ENCODE peak calls at places on chromosome 18, in four cellular contexts. T is A549, K is HepG2, R is H1. C is an unnamed sample.

GRCh38 chr18:61096231-61096630 is 237.0 kb upstream of the CDH20 start:
- DNase-seq in K (no peak), T (no peak), R (no peak), C (no peak)

GRCh38 chr18:48800877-48801727 is 149.7 kb downstream of the SMAD7 start:
- DNase-seq in R (no peak), K (no peak), T (no peak), C (no peak)

GRCh38 chr18:8506251-8507049 is 102.8 kb upstream of the RAB12 start:
- DNase-seq in R (no peak), K (no peak), T (no peak), C (no peak)

GRCh38 chr18:5064846-5065245 is 132.2 kb downstream of the AKAIN1 start:
- DNase-seq in T (no peak), K (no peak), R (no peak), C (no peak)

GRCh38 chr18:25133879-25134278 is 218.1 kb downstream of the ZNF521 start:
- DNase-seq in T (no peak), R (no peak), K (no peak), C (no peak)

GRCh38 chr18:50330176-50330575 is 42.7 kb upstream of the CXXC1 start:
- DNase-seq in K (no peak), T (no peak), R (no peak), C (no peak)

GRCh38 chr18:55483472-55483871 is 104.5 kb downstream of the TCF4 start:
- DNase-seq in K (no peak), R (no peak), T (no peak), C (no peak)

GRCh38 chr18:69400976-69401474 is 337 bp downstream of the DOK6 start:
- DNase-seq in T (peak), R (no peak), K (no peak), C (no peak)

GRCh38 chr18:48819276-48819675 is 131.5 kb downstream of the SMAD7 start:
- DNase-seq in R (no peak), K (no peak), T (no peak), C (no peak)

GRCh38 chr18:74766233-74766632 is 168.6 kb downstream of the ZNF407 start:
- DNase-seq in K (no peak), R (no peak), T (no peak), C (no peak)

GRCh38 chr18:62566199-62566598 is 43.4 kb downstream of the ZCCHC2 start:
- DNase-seq in K (peak), T (peak), R (peak), C (no peak)

GRCh38 chr18:46560671-46561045 is 96.4 kb downstream of the LOXHD1 start:
- DNase-seq in R (no peak), T (no peak), K (no peak), C (no peak)

GRCh38 chr18:13810950-13811485 is 12.9 kb upstream of the MC5R start:
- DNase-seq in K (no peak), T (no peak), R (no peak), C (no peak)
- TF ChIP-seq PHF8 in K (no peak), T (no peak), R (no peak), C (no peak)

GRCh38 chr18:77044866-77045664 is 87.5 kb downstream of the MBP start:
- DNase-seq in K (no peak), R (no peak), T (no peak), C (no peak)
- TF ChIP-seq PHF8 in K (no peak), R (no peak), T (no peak), C (no peak)

DNA sequence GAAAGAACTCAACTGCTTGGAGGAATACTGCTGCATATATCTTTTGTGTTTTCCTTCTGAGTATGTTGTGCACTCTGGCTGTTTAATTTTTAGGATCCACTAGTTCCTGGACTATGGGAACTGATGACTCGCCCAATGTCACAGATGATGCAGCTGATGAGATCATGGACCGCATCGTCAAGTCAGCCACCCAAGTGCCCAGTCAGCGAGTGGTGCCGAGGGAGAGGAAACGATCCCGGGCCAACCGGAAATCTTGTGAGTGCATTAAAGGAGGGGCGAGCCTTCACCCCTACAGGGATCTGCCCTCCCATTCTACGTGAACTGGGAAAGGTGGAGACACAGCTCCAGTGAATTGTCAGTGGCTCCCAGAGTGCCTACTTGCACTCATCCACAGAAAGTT is 59.6 kb downstream of the TPGS2 start:
- DNase-seq in T (no peak), K (no peak), R (no peak), C (no peak)
- TF ChIP-seq PHF8 in T (no peak), K (no peak), R (no peak), C (no peak)

GRCh38 chr18:65425366-65425765 is 325.4 kb upstream of the CDH7 start:
- DNase-seq in R (no peak), K (no peak), T (no peak), C (no peak)

DNA sequence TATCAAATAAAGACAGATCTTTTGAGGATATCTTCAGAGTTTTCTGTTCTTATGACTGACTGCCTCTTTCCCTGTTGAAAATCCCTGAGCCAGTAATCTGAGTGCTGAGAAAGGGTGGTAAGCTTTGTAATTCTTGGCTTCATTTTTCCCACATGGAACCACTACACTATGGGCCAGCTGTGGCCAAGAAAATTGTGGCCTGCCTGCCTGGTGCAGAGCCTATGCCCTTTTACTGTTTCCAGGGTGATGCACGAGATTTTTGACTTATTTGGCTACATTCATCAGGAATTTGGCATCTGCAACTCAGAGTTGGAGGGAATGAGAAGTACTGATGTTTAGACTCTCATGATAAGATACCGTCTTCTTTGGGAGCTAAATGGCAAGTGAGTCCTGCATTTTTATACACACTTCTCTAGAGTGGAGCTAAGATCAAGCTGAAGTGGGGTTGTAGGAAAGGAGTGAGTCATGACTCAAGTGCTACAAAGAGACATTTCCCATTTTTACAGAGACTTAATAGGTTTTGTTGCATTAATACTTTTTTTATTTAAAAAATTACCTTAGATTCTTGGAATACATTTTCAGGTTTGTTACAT is 328.2 kb upstream of the CDH7 start:
- DNase-seq in R (no peak), K (no peak), T (no peak), C (no peak)
- TF ChIP-seq PHF8 in R (no peak), K (no peak), T (no peak), C (no peak)

GRCh38 chr18:23737578-23737977 is 48.3 kb downstream of the LAMA3 start:
- DNase-seq in K (no peak), T (no peak), R (no peak), C (no peak)

GRCh38 chr18:23732439-23732838 is 43.2 kb downstream of the LAMA3 start:
- DNase-seq in R (no peak), K (no peak), T (no peak), C (no peak)

GRCh38 chr18:23733895-23734294 is 44.6 kb downstream of the LAMA3 start:
- DNase-seq in R (no peak), K (no peak), T (no peak), C (no peak)

GRCh38 chr18:23738151-23738550 is 48.9 kb downstream of the LAMA3 start:
- DNase-seq in R (no peak), T (no peak), K (no peak), C (no peak)

DNA sequence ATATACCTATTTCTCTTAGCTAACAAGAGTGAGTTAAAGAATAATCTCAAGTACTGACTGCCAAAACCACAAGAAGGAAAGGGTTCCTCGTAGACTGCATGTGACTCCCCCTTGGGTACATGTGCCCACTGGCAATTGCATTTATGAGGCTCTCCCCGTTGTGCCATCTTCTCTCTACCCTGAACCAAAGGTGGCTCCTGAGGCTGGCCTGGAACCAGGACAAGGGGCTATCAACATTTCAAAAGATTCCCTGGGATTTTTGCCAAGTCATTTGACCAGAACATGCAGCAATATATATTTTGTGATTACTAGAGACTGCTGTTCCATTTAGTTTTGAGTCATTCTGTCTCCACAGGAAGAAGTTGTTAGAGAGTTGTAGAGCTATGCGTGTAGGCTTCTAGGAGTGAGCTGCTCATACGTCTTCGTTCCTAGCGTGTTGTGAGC is 45.8 kb downstream of the LAMA3 start:
- DNase-seq in T (no peak), R (no peak), K (no peak), C (no peak)
- TF ChIP-seq PHF8 in T (no peak), R (no peak), K (no peak), C (no peak)

GRCh38 chr18:1483386-1483785 is 578.7 kb downstream of the ADCYAP1 start:
- DNase-seq in T (no peak), K (no peak), R (no peak), C (no peak)
- TF ChIP-seq PHF8 in T (no peak), K (no peak), R (no peak), C (no peak)

GRCh38 chr18:23828426-23828825 is 139.2 kb downstream of the LAMA3 start:
- DNase-seq in T (peak), R (no peak), K (peak), C (peak)
- TF ChIP-seq PHF8 in T (no peak), R (no peak), K (no peak), C (no peak)

GRCh38 chr18:37182340-37183135 is 353.6 kb downstream of the KIAA1328 start:
- DNase-seq in K (no peak), R (no peak), T (no peak), C (no peak)

GRCh38 chr18:37176307-37176934 is 347.5 kb downstream of the KIAA1328 start:
- DNase-seq in K (no peak), R (no peak), T (no peak), C (no peak)

GRCh38 chr18:37180086-37180485 is 351.2 kb downstream of the KIAA1328 start:
- DNase-seq in K (no peak), R (no peak), T (no peak), C (no peak)

GRCh38 chr18:37175727-37176126 is 346.8 kb downstream of the KIAA1328 start:
- DNase-seq in R (no peak), K (no peak), T (no peak), C (no peak)

GRCh38 chr18:37179384-37179783 is 350.5 kb downstream of the KIAA1328 start:
- DNase-seq in R (no peak), T (no peak), K (no peak), C (no peak)
- TF ChIP-seq PHF8 in R (no peak), T (no peak), K (no peak), C (no peak)

DNA sequence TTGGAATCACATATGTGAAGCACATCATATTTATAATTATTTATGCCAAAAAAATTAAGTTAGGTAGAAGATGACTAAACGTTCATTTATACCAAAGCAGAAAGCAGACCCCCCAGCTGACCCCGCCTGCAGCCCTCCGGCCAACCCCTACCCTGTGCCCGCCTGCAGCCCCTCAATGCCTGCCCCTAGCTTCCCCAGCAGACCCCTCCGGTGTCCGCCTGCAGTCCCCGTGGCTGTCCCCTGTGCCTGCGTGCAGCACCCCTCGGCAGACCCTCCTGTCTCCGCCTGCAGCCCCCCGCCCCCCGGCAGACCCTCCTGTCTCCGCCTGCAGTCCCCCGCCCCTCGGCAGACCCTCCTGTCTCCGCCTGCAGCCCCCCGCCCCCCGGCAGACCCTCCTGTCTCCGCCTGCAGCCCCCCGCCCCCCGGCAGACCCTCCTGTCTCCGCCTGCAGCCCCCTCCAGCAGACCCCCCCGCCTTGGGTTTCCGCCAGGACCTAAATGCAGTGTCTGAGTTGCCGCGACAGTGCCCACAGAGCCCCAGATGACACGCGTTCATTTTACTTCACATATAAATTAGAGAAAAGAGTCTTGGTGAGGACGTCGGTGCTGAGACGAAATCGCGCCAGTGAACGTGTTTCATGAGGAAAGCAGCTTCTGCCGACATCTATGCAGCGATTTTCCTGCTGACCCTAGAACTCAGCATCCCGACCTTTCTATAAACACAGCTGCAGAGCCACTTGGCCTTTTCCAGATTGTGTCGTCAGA is 136.4 kb downstream of the NFATC1 start:
- DNase-seq in R (no peak), T (no peak), K (no peak), C (no peak)
- TF ChIP-seq PHF8 in R (no peak), T (no peak), K (no peak), C (no peak)

C was measured in K562.